ENCODE peak calls at places on chromosome 1, in seven cellular contexts. F is omental fat pad; R is CD8-positive, alpha-beta T cell; V is mesothelial cell of epicardium; E is heart left ventricle; M is GM13976; G is glutamatergic neuron. Y is an unnamed sample.

GRCh38 chr1:2230781-2231666 is 2.9 kb downstream of the SKI start:
- DNase-seq in G (peak; percentile 51), R (peak; percentile 89), E (no peak), M (no peak), F (no peak), V (no peak), Y (no peak)

GRCh38 chr1:56948403-56949023 is 17.3 kb downstream of the C8B start:
- DNase-seq in V (no peak), G (no peak), M (no peak), R (no peak), F (no peak), E (no peak), Y (no peak)

GRCh38 chr1:30321216-30321910 is 402.0 kb downstream of the MATN1 start:
- DNase-seq in M (no peak), F (no peak), E (no peak), G (no peak), V (peak; percentile 13), R (no peak), Y (no peak)

GRCh38 chr1:21815724-21816311 is 3.8 kb downstream of the LDLRAD2 start:
- DNase-seq in V (no peak), R (no peak), F (no peak), G (no peak), M (peak; percentile 34), E (peak; percentile 38), Y (no peak)

GRCh38 chr1:5995871-5996630 is 3.8 kb upstream of the NPHP4 start:
- DNase-seq in V (no peak), F (no peak), M (no peak), R (no peak), G (peak; percentile 8), E (peak; percentile 19), Y (no peak)

GRCh38 chr1:153213519-153213918 is 3.9 kb upstream of the PRR9 start:
- DNase-seq in M (no peak), V (no peak), E (no peak), F (no peak), R (no peak), G (no peak), Y (no peak)

GRCh38 chr1:185534806-185535205 is 199.4 kb upstream of the HMCN1 start:
- DNase-seq in M (no peak), V (no peak), F (no peak), R (no peak), G (no peak), E (no peak), Y (no peak)

GRCh38 chr1:111190931-111191451 is 9.5 kb downstream of the DENND2D start:
- DNase-seq in E (no peak), G (no peak), R (no peak), M (no peak), F (no peak), V (no peak), Y (no peak)

GRCh38 chr1:86708923-86709322 is 4.5 kb downstream of the SH3GLB1 start:
- DNase-seq in R (no peak), E (no peak), V (no peak), F (no peak), M (no peak), G (no peak), Y (no peak)

GRCh38 chr1:6523566-6523965 is 30.7 kb downstream of the NOL9 start:
- DNase-seq in M (peak; percentile 56), G (no peak), F (no peak), V (no peak), E (no peak), R (no peak), Y (no peak)

GRCh38 chr1:47709302-47710074 is 271.6 kb downstream of the FOXD2 start:
- DNase-seq in R (no peak), V (peak; percentile 56), F (no peak), M (peak; percentile 70), G (peak; percentile 79), E (peak; percentile 35), Y (peak; percentile 49)

GRCh38 chr1:119449964-119450363 is 35.0 kb downstream of the HSD3B2 start:
- DNase-seq in M (no peak), G (no peak), V (no peak), F (no peak), E (no peak), R (no peak), Y (no peak)
- TF ChIP-seq CTCF in M (no peak), G (no peak), V (no peak), F (no peak), E (no peak), R (no peak), Y (no peak)

DNA sequence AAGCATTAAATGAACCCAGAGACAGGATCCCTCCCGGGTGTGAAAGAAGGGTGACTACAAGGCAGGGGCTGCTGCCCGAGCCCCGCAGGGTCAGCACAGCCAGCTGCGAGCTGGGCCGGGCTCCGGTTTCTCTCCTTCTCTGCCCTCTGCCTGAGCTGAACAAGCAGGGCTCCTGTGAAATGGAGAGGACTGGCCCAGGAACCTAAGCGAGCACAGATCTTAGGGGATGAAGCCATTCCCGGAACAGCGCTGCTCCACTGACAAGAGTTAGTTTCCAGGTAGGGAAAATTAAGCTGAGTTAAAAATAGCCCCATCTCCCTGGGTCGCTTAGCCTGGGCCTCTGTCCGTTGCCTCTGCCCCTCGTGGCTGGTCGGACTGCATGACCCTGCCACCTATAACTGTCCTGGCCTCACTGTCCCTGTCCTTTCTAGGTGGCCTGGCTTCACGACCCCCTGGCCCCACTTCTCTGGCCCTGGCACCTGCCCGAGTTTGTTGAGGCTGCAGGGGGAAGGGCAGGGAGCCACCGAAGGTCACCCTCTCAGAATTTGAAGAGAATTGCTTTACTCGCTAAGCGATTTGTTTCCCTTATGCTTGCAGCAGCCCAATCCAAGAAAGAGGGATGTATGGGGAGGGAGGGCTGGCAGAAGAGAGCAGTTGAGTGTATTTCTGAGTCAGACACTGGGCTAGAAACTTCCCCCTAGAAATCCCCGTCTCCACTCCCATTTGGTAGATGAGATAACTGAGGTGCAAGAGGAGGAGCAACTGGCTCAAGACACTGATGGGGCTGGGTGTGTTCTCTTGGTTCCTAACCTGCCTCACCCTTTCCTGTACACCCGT is 2.6 kb upstream of the EDN2 start:
- DNase-seq in R (no peak), V (no peak), F (no peak), M (peak; percentile 88), E (peak; percentile 23), G (no peak), Y (peak; percentile 83)
- TF ChIP-seq CTCF in R (no peak), V (no peak), F (no peak), M (no peak), E (no peak), G (no peak), Y (no peak)

GRCh38 chr1:198600906-198601305 is 37.9 kb upstream of the PTPRC start:
- DNase-seq in V (no peak), R (no peak), E (no peak), G (no peak), M (no peak), F (no peak), Y (no peak)

GRCh38 chr1:198599749-198600148 is 39.1 kb upstream of the PTPRC start:
- DNase-seq in G (no peak), M (no peak), R (no peak), V (no peak), F (no peak), E (no peak), Y (no peak)

GRCh38 chr1:198597690-198598430 is 41.0 kb upstream of the PTPRC start:
- DNase-seq in G (no peak), E (no peak), V (no peak), F (no peak), R (no peak), M (no peak), Y (no peak)

GRCh38 chr1:198598796-198599321 is 40.0 kb upstream of the PTPRC start:
- DNase-seq in E (no peak), G (no peak), V (no peak), F (no peak), R (no peak), M (no peak), Y (peak; percentile 29)

GRCh38 chr1:198595765-198596164 is 43.1 kb upstream of the PTPRC start:
- DNase-seq in F (no peak), M (no peak), R (no peak), V (no peak), G (no peak), E (no peak), Y (no peak)
- TF ChIP-seq CTCF in F (no peak), M (no peak), R (no peak), V (no peak), G (no peak), E (no peak), Y (no peak)

GRCh38 chr1:26029864-26030481 is 8.4 kb downstream of the EXTL1 start:
- DNase-seq in R (no peak), V (no peak), G (no peak), M (no peak), F (no peak), E (no peak), Y (no peak)
- TF ChIP-seq CTCF in R (no peak), V (no peak), G (no peak), M (no peak), F (no peak), E (no peak), Y (no peak)

GRCh38 chr1:90851711-90852050 is 134.6 kb upstream of the BARHL2 start:
- DNase-seq in E (no peak), G (no peak), F (no peak), V (no peak), M (no peak), R (no peak), Y (no peak)
- TF ChIP-seq CTCF in E (no peak), G (peak; percentile 39), F (no peak), V (no peak), M (no peak), R (no peak), Y (no peak)

DNA sequence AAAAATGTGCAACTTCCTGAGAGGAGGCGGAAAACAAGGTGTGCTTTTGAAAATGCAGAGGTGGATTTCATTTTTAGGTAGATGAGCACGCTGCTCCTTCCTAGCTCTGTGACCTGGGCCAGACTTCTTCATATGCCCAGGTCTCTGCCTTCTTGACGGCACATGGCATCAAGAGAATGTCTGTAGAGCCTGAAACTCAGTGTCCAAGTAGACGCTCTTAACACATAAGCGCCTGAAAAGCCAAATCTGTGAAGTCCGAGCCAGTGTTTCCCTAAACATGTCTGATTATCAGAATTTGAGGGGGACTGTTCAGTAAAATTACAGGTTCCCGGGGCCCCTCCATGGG is 25.7 kb downstream of the FHAD1 start:
- DNase-seq in G (no peak), F (no peak), M (no peak), R (no peak), V (no peak), E (no peak), Y (no peak)
- TF ChIP-seq CTCF in G (peak; percentile 25), F (no peak), M (no peak), R (no peak), V (no peak), E (no peak), Y (peak; percentile 12)

GRCh38 chr1:12376236-12377064 is 146.6 kb downstream of the VPS13D start:
- DNase-seq in V (no peak), E (no peak), G (no peak), F (no peak), R (no peak), M (no peak), Y (no peak)
- TF ChIP-seq CTCF in V (no peak), E (no peak), G (no peak), F (no peak), R (no peak), M (no peak), Y (no peak)